ENCODE peak calls at places on chromosome 6, in six cellular contexts. One of them, this sample, is unnamed.
A peak's percentile ranks its signal among the peaks of the same experiment; 100 is the strongest.

GRCh38 chr6:95923518-95923917 is 92.3 kb upstream of the FUT9 start:
- DNase-seq in Panc1: no peak
- DNase-seq in HL-60: peak; percentile 1
- DNase-seq in A549: no peak
- DNase-seq in GM12878: no peak
- DNase-seq in GM23338: peak; percentile 63
- DNase-seq in this sample: peak; percentile 7

GRCh38 chr6:131112252-131112651 is 23.0 kb upstream of the AKAP7 start:
- DNase-seq in Panc1: no peak
- DNase-seq in HL-60: no peak
- DNase-seq in A549: no peak
- DNase-seq in GM12878: no peak
- DNase-seq in GM23338: no peak
- DNase-seq in this sample: no peak

GRCh38 chr6:7561153-7561964 is 19.9 kb downstream of the DSP start:
- DNase-seq in Panc1: no peak
- DNase-seq in HL-60: no peak
- DNase-seq in A549: no peak
- DNase-seq in GM12878: no peak
- DNase-seq in GM23338: no peak
- DNase-seq in this sample: no peak

GRCh38 chr6:52931351-52931750 is 21.9 kb upstream of the GSTA3 start:
- DNase-seq in Panc1: no peak
- DNase-seq in HL-60: no peak
- DNase-seq in A549: no peak
- DNase-seq in GM12878: no peak
- DNase-seq in GM23338: peak; percentile 73
- DNase-seq in this sample: no peak

GRCh38 chr6:80974579-80974978 is 777.9 kb downstream of the TENT5A start:
- DNase-seq in Panc1: no peak
- DNase-seq in HL-60: no peak
- DNase-seq in A549: no peak
- DNase-seq in GM12878: no peak
- DNase-seq in GM23338: peak; percentile 64
- DNase-seq in this sample: no peak

GRCh38 chr6:90497411-90497810 is 89.5 kb downstream of the MAP3K7 start:
- DNase-seq in Panc1: no peak
- DNase-seq in HL-60: no peak
- DNase-seq in A549: no peak
- DNase-seq in GM12878: no peak
- DNase-seq in GM23338: no peak
- DNase-seq in this sample: no peak

GRCh38 chr6:399785-400517 is 8.4 kb downstream of the IRF4 start:
- DNase-seq in Panc1: no peak
- DNase-seq in HL-60: no peak
- DNase-seq in A549: no peak
- DNase-seq in GM12878: no peak
- DNase-seq in GM23338: no peak
- DNase-seq in this sample: no peak

GRCh38 chr6:43256670-43257664 is 13.7 kb downstream of the TTBK1 start:
- DNase-seq in Panc1: no peak
- DNase-seq in HL-60: no peak
- DNase-seq in A549: no peak
- DNase-seq in GM12878: no peak
- DNase-seq in GM23338: no peak
- DNase-seq in this sample: no peak

GRCh38 chr6:100088009-100088408 is 94.0 kb upstream of the MCHR2 start:
- DNase-seq in Panc1: no peak
- DNase-seq in HL-60: no peak
- DNase-seq in A549: no peak
- DNase-seq in GM12878: no peak
- DNase-seq in GM23338: no peak
- DNase-seq in this sample: peak; percentile 22

GRCh38 chr6:111909238-111909637 is 36.0 kb upstream of the FYN start:
- DNase-seq in Panc1: no peak
- DNase-seq in HL-60: no peak
- DNase-seq in A549: no peak
- DNase-seq in GM12878: no peak
- DNase-seq in GM23338: no peak
- DNase-seq in this sample: no peak

GRCh38 chr6:37353761-37354525 is at the start of gene RNF8:
- DNase-seq in Panc1: peak; percentile 51
- DNase-seq in HL-60: peak; percentile 79
- DNase-seq in A549: peak; percentile 90
- DNase-seq in GM12878: peak; percentile 64
- DNase-seq in GM23338: peak; percentile 96
- DNase-seq in this sample: peak; percentile 74

GRCh38 chr6:112701201-112701600 is 354.1 kb downstream of the RFPL4B start:
- DNase-seq in Panc1: no peak
- DNase-seq in HL-60: no peak
- DNase-seq in A549: no peak
- DNase-seq in GM12878: no peak
- DNase-seq in GM23338: no peak
- DNase-seq in this sample: no peak

GRCh38 chr6:113654396-113654795 is 202.7 kb upstream of the MARCKS start:
- DNase-seq in Panc1: no peak
- DNase-seq in HL-60: no peak
- DNase-seq in A549: peak; percentile 54
- DNase-seq in GM12878: no peak
- DNase-seq in GM23338: no peak
- DNase-seq in this sample: peak; percentile 41

GRCh38 chr6:71676298-71676697 is 210.1 kb upstream of the RIMS1 start:
- DNase-seq in Panc1: no peak
- DNase-seq in HL-60: no peak
- DNase-seq in A549: no peak
- DNase-seq in GM12878: no peak
- DNase-seq in GM23338: peak; percentile 3
- DNase-seq in this sample: no peak

GRCh38 chr6:126071000-126071647 is 84.8 kb downstream of the TRMT11 start:
- DNase-seq in Panc1: no peak
- DNase-seq in HL-60: no peak
- DNase-seq in A549: no peak
- DNase-seq in GM12878: no peak
- DNase-seq in GM23338: no peak
- DNase-seq in this sample: no peak

GRCh38 chr6:14458669-14459266 is 341.2 kb downstream of the CD83 start:
- DNase-seq in Panc1: no peak
- DNase-seq in HL-60: no peak
- DNase-seq in A549: no peak
- DNase-seq in GM12878: no peak
- DNase-seq in GM23338: no peak
- DNase-seq in this sample: no peak

GRCh38 chr6:24357336-24358218 is at the start of gene DCDC2:
- DNase-seq in Panc1: no peak
- DNase-seq in HL-60: no peak
- DNase-seq in A549: peak; percentile 24
- DNase-seq in GM12878: no peak
- DNase-seq in GM23338: peak; percentile 78
- DNase-seq in this sample: no peak

GRCh38 chr6:358847-359246 is 32.7 kb upstream of the IRF4 start:
- DNase-seq in Panc1: no peak
- DNase-seq in HL-60: no peak
- DNase-seq in A549: no peak
- DNase-seq in GM12878: no peak
- DNase-seq in GM23338: no peak
- DNase-seq in this sample: no peak

GRCh38 chr6:7727951-7728854 is 2.3 kb downstream of the BMP6 start:
- DNase-seq in Panc1: peak; percentile 54
- DNase-seq in HL-60: no peak
- DNase-seq in A549: peak; percentile 34
- DNase-seq in GM12878: no peak
- DNase-seq in GM23338: peak; percentile 76
- DNase-seq in this sample: no peak

GRCh38 chr6:129131282-129131681 is 248.3 kb downstream of the LAMA2 start:
- DNase-seq in Panc1: no peak
- DNase-seq in HL-60: no peak
- DNase-seq in A549: no peak
- DNase-seq in GM12878: no peak
- DNase-seq in GM23338: no peak
- DNase-seq in this sample: no peak

GRCh38 chr6:135568366-135568765 is 70.8 kb upstream of the AHI1 start:
- DNase-seq in Panc1: no peak
- DNase-seq in HL-60: no peak
- DNase-seq in A549: no peak
- DNase-seq in GM12878: peak; percentile 7
- DNase-seq in GM23338: no peak
- DNase-seq in this sample: no peak

GRCh38 chr6:67933278-67933677 is 701.8 kb upstream of the ADGRB3 start:
- DNase-seq in Panc1: no peak
- DNase-seq in HL-60: no peak
- DNase-seq in A549: no peak
- DNase-seq in GM12878: no peak
- DNase-seq in GM23338: peak; percentile 75
- DNase-seq in this sample: no peak

DNA sequence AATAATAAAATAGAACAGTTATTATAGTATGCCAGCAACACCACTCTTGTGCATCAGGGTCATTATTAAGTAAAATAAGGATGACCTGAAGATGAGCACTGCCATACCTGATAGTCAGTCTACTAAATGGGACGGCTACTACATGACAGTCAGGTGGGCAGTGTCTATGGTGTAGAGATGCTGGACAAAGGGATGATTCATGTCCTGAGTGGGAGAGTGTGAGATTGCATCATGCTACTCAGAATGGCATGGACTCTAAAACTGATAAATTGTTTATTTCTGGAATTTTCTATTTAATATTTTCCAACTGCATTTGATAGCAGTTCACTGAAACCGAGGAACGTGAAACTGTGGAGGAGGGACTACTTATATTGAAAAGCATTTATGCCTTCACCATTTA is 38.8 kb downstream of the SNX9 start:
- DNase-seq in Panc1: no peak
- DNase-seq in HL-60: no peak
- DNase-seq in A549: no peak
- DNase-seq in GM12878: no peak
- DNase-seq in GM23338: no peak
- DNase-seq in this sample: no peak
- TF ChIP-seq REST in Panc1: no peak
- TF ChIP-seq REST in HL-60: no peak
- TF ChIP-seq REST in A549: no peak
- TF ChIP-seq REST in GM12878: no peak
- TF ChIP-seq REST in GM23338: no peak
- TF ChIP-seq REST in this sample: no peak

DNA sequence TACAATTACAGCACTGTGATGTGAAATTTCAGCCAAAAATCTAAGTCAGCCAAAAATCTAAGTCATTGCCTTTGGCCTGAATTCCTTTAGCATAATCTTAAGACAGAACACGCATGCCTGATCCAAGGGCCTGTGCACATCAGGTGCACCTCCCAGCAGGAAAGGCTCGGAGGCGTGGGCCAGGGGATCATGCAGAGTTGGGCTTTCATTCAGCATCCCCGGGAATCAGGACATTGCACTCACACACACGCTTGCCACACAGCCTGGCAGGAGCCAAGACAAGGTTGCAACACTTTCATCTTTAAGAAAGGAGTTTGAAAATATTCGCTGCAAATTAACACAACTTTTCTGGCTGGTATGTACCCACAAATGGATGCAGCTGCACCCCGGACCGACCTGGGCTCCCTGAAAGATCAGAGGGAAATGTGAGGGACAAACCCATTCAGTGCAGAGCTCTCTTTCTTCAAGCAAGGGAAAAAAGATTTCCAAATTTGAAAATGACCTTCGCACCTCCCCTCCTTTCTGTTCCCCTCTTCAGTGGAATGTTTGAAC is 48.8 kb downstream of the ERMARD start:
- DNase-seq in Panc1: no peak
- DNase-seq in HL-60: no peak
- DNase-seq in A549: no peak
- DNase-seq in GM12878: no peak
- DNase-seq in GM23338: no peak
- DNase-seq in this sample: no peak
- TF ChIP-seq REST in Panc1: no peak
- TF ChIP-seq REST in HL-60: no peak
- TF ChIP-seq REST in A549: no peak
- TF ChIP-seq REST in GM12878: no peak
- TF ChIP-seq REST in GM23338: no peak
- TF ChIP-seq REST in this sample: no peak

DNA sequence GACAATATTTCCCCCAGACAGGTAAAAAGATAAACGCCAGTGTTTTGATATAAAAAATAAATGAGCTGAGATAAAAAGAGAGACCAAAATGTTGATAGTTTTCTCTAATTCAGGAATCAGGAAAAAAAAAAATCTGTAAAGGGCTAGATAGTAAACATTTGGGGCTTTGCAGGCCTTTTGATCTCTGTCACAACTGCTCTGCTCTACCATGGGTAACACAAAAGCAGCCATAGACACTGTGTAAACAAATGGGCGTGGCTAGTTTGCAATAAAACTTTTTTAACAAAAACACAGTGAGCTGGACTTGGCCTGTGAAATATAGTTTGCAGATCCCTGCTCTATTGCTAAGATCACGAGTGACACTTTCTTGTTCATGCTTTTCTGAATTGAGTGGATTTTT is 219.1 kb upstream of the STXBP5 start:
- DNase-seq in Panc1: no peak
- DNase-seq in HL-60: no peak
- DNase-seq in A549: peak; percentile 8
- DNase-seq in GM12878: no peak
- DNase-seq in GM23338: peak; percentile 14
- DNase-seq in this sample: no peak
- TF ChIP-seq REST in Panc1: no peak
- TF ChIP-seq REST in HL-60: no peak
- TF ChIP-seq REST in A549: no peak
- TF ChIP-seq REST in GM12878: no peak
- TF ChIP-seq REST in GM23338: no peak
- TF ChIP-seq REST in this sample: no peak

GRCh38 chr6:44329858-44330257 is 12.6 kb upstream of the SPATS1 start:
- DNase-seq in Panc1: no peak
- DNase-seq in HL-60: no peak
- DNase-seq in A549: no peak
- DNase-seq in GM12878: no peak
- DNase-seq in GM23338: no peak
- DNase-seq in this sample: no peak

GRCh38 chr6:44335631-44336030 is 6.8 kb upstream of the SPATS1 start:
- DNase-seq in Panc1: no peak
- DNase-seq in HL-60: no peak
- DNase-seq in A549: no peak
- DNase-seq in GM12878: no peak
- DNase-seq in GM23338: no peak
- DNase-seq in this sample: no peak

GRCh38 chr6:44333273-44333919 is 9.1 kb upstream of the SPATS1 start:
- DNase-seq in Panc1: no peak
- DNase-seq in HL-60: no peak
- DNase-seq in A549: no peak
- DNase-seq in GM12878: no peak
- DNase-seq in GM23338: no peak
- DNase-seq in this sample: no peak

GRCh38 chr6:44333942-44334341 is 8.5 kb upstream of the SPATS1 start:
- DNase-seq in Panc1: no peak
- DNase-seq in HL-60: peak; percentile 84
- DNase-seq in A549: no peak
- DNase-seq in GM12878: no peak
- DNase-seq in GM23338: no peak
- DNase-seq in this sample: no peak

DNA sequence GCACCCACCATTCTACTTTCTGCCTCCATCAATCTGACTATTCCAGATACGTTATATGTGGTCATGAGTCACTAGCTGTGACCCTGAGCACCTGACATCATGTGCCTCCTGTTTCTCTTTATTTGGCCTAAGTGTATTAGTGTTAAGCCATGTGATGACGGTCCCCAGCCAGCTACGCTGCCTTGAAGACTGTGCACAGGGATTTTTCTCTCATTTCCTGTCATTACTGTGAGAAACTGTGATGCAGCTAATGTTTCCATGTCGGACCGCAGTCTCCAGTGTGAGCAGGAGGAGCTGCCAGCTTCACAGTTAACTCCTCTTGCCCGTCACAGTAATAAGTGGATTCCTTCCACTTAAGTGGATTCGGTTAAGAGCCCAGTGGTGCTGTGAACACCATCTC is 9.9 kb upstream of the SPATS1 start:
- DNase-seq in Panc1: no peak
- DNase-seq in HL-60: no peak
- DNase-seq in A549: no peak
- DNase-seq in GM12878: no peak
- DNase-seq in GM23338: no peak
- DNase-seq in this sample: no peak
- TF ChIP-seq REST in Panc1: no peak
- TF ChIP-seq REST in HL-60: no peak
- TF ChIP-seq REST in A549: no peak
- TF ChIP-seq REST in GM12878: no peak
- TF ChIP-seq REST in GM23338: no peak
- TF ChIP-seq REST in this sample: no peak